ENCODE peak calls at places on chromosomes 12 and 14, in four cellular contexts. One of them, this sample, is unnamed.
A peak's percentile ranks its signal among the peaks of the same experiment; 100 is the strongest.

GRCh38 chr12:52615208-52615868 is 3.0 kb downstream of the KRT73 start:
- DNase-seq in DND-41: no peak
- DNase-seq in pancreas: no peak
- DNase-seq in WTC11: no peak
- DNase-seq in this sample: no peak

GRCh38 chr14:51458563-51458955 is 193.2 kb upstream of the FRMD6 start:
- DNase-seq in WTC11: no peak
- DNase-seq in DND-41: no peak
- DNase-seq in pancreas: no peak
- DNase-seq in this sample: no peak

GRCh38 chr14:91911474-91912032 is 35.9 kb downstream of the FBLN5 start:
- DNase-seq in WTC11: peak; percentile 34
- DNase-seq in DND-41: peak; percentile 56
- DNase-seq in pancreas: no peak
- DNase-seq in this sample: peak; percentile 19

GRCh38 chr14:86787782-86788181 is 1205.2 kb downstream of the GALC start:
- DNase-seq in pancreas: no peak
- DNase-seq in WTC11: no peak
- DNase-seq in DND-41: peak; percentile 70
- DNase-seq in this sample: no peak

GRCh38 chr12:24795699-24796385 is 153.1 kb downstream of the BCAT1 start:
- DNase-seq in pancreas: no peak
- DNase-seq in WTC11: no peak
- DNase-seq in DND-41: peak; percentile 79
- DNase-seq in this sample: no peak

GRCh38 chr12:6667559-6668210 is 4.8 kb upstream of the ING4 start:
- DNase-seq in WTC11: peak; percentile 22
- DNase-seq in DND-41: no peak
- DNase-seq in pancreas: no peak
- DNase-seq in this sample: no peak

GRCh38 chr12:106978035-106978800 is 8.7 kb downstream of the MTERF2 start:
- DNase-seq in WTC11: no peak
- DNase-seq in pancreas: peak; percentile 65
- DNase-seq in DND-41: no peak
- DNase-seq in this sample: no peak

GRCh38 chr12:24222968-24223367 is 273.5 kb upstream of the SOX5 start:
- DNase-seq in WTC11: no peak
- DNase-seq in DND-41: no peak
- DNase-seq in pancreas: no peak
- DNase-seq in this sample: no peak

GRCh38 chr12:62724947-62725447 is 210.0 kb downstream of the PPM1H start:
- DNase-seq in DND-41: no peak
- DNase-seq in pancreas: no peak
- DNase-seq in WTC11: peak; percentile 32
- DNase-seq in this sample: no peak

GRCh38 chr14:95128140-95128539 is 29.2 kb downstream of the DICER1 start:
- DNase-seq in WTC11: no peak
- DNase-seq in DND-41: no peak
- DNase-seq in pancreas: no peak
- DNase-seq in this sample: no peak

GRCh38 chr12:124666722-124667259 is 99.4 kb upstream of the NCOR2 start:
- DNase-seq in DND-41: no peak
- DNase-seq in pancreas: no peak
- DNase-seq in WTC11: no peak
- DNase-seq in this sample: no peak

GRCh38 chr12:28413455-28414109 is 223.3 kb downstream of the CCDC91 start:
- DNase-seq in DND-41: no peak
- DNase-seq in WTC11: no peak
- DNase-seq in pancreas: no peak
- DNase-seq in this sample: no peak

GRCh38 chr12:84732941-84733340 is 179.7 kb downstream of the SLC6A15 start:
- DNase-seq in pancreas: no peak
- DNase-seq in DND-41: no peak
- DNase-seq in WTC11: no peak
- DNase-seq in this sample: no peak

GRCh38 chr12:41418586-41418985 is 230.5 kb downstream of the PDZRN4 start:
- DNase-seq in DND-41: no peak
- DNase-seq in WTC11: peak; percentile 10
- DNase-seq in pancreas: no peak
- DNase-seq in this sample: no peak

DNA sequence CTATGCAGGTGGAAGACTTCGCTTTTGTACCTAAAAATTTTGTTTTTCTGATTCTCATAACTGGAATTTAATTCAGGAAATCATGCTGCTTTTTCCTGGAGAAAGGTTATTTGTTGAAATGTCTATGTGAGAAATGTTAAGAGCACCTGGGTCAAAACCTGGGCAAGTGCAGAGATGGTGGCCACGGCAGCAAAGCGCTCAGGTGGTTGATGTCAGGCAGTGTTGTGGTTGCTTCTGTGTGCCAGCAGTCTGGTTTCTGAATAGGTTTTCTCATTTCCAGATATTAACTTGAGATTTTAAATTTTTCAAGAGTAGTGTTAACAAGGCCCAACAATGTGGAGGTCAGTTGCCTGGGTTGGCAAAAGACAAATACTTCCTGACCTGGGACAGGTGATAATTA is 96.2 kb downstream of the ESR2 start:
- DNase-seq in WTC11: no peak
- DNase-seq in DND-41: no peak
- DNase-seq in pancreas: no peak
- DNase-seq in this sample: no peak
- TF ChIP-seq CTCF in WTC11: no peak
- TF ChIP-seq CTCF in DND-41: no peak
- TF ChIP-seq CTCF in pancreas: no peak
- TF ChIP-seq CTCF in this sample: no peak

GRCh38 chr14:44962573-44963528 is 861 bp downstream of the TOGARAM1 start:
- DNase-seq in DND-41: no peak
- DNase-seq in pancreas: peak; percentile 71
- DNase-seq in WTC11: peak; percentile 39
- DNase-seq in this sample: no peak
- TF ChIP-seq CTCF in DND-41: peak; percentile 2
- TF ChIP-seq CTCF in pancreas: no peak
- TF ChIP-seq CTCF in WTC11: no peak
- TF ChIP-seq CTCF in this sample: no peak

DNA sequence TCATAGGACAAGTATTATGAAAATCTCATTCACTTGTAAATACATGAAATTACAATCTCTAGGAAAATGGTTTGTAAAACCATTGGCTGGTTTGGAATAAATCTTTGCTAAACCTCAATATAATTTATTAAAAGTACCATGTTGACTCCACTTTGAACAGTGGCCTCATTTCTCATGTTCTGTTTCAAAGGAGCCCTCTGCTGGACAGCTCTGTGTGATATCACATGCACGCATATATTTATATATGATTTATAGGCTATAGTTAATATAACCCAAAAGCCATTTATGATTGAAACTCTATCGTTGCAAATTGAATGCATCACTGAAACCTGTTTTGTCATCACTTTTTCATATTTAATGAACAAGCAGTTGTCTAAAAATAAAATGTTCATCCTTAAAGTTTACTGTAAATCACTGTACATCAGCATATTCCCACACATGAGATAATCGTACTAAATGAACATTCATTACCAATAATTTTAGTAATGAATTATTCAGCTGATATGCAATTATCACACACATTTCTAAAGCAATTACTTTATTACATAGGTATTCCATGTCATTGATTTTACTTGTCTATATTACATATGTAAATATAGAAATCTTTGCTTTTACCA is 493.8 kb downstream of the NPAS3 start:
- DNase-seq in WTC11: no peak
- DNase-seq in pancreas: no peak
- DNase-seq in DND-41: no peak
- DNase-seq in this sample: no peak
- TF ChIP-seq CTCF in WTC11: no peak
- TF ChIP-seq CTCF in pancreas: peak; percentile 32
- TF ChIP-seq CTCF in DND-41: peak; percentile 50
- TF ChIP-seq CTCF in this sample: no peak

GRCh38 chr14:64465856-64466554 is 706 bp downstream of the AKAP5 start:
- DNase-seq in WTC11: peak; percentile 36
- DNase-seq in DND-41: no peak
- DNase-seq in pancreas: no peak
- DNase-seq in this sample: no peak
- TF ChIP-seq CTCF in WTC11: no peak
- TF ChIP-seq CTCF in DND-41: no peak
- TF ChIP-seq CTCF in pancreas: no peak
- TF ChIP-seq CTCF in this sample: no peak

This sample was measured in activated B cell treated with CpG ODN at 0.5 μM for 24 hours.